ENCODE peak calls at places on chromosome 16, in ten cellular contexts. K is sigmoid colon, G is transverse colon, T is tibial nerve, L is ovary, C is suprapubic skin, B is stomach, H is SK-N-SH, S is A549, M is esophagus muscularis mucosa. N is an unnamed sample.

GRCh38 chr16:13168091-13168572 is 266.7 kb downstream of the SHISA9 start:
- DNase-seq in K (no peak), G (no peak), T (no peak), L (no peak), C (no peak), B (no peak), H (peak), S (no peak), M (no peak), N (no peak)

GRCh38 chr16:68528686-68529379 is 10.3 kb upstream of the ZFP90 start:
- DNase-seq in K (peak), G (peak), T (peak), L (peak), C (peak), B (peak), H (peak), S (peak), M (peak), N (peak)

GRCh38 chr16:84985079-84986065 is 26.0 kb downstream of the ZDHHC7 start:
- DNase-seq in K (no peak), G (no peak), T (no peak), L (no peak), C (no peak), B (no peak), H (no peak), S (no peak), M (no peak), N (no peak)

GRCh38 chr16:17407321-17407720 is 63.4 kb downstream of the XYLT1 start:
- DNase-seq in K (no peak), G (no peak), T (no peak), L (no peak), C (no peak), B (no peak), H (no peak), S (no peak), M (no peak), N (no peak)

GRCh38 chr16:3021449-3022207 is 1.5 kb downstream of the TNFRSF12A start:
- DNase-seq in K (peak), G (peak), T (peak), L (peak), C (peak), B (peak), H (peak), S (peak), M (no peak), N (peak)

GRCh38 chr16:70713781-70714180 is 27.9 kb upstream of the MTSS2 start:
- DNase-seq in K (no peak), G (no peak), T (no peak), L (no peak), C (no peak), B (no peak), H (peak), S (no peak), M (no peak), N (no peak)

GRCh38 chr16:14289692-14290340 is 218.7 kb downstream of the MRTFB start:
- DNase-seq in K (no peak), G (no peak), T (no peak), L (no peak), C (no peak), B (peak), H (peak), S (peak), M (no peak), N (no peak)

GRCh38 chr16:30112197-30113030 is 923 bp downstream of the GDPD3 start:
- DNase-seq in K (peak), G (peak), T (no peak), L (peak), C (peak), B (peak), H (peak), S (peak), M (no peak), N (peak)

GRCh38 chr16:75083826-75084225 is 32.8 kb downstream of the LDHD start:
- DNase-seq in K (no peak), G (no peak), T (no peak), L (no peak), C (no peak), B (peak), H (no peak), S (no peak), M (no peak), N (no peak)

GRCh38 chr16:12517310-12517694 is 286.4 kb downstream of the CPPED1 start:
- DNase-seq in K (no peak), G (no peak), T (no peak), L (no peak), C (no peak), B (no peak), H (no peak), S (no peak), M (no peak), N (no peak)

GRCh38 chr16:30527635-30528178 is 1.3 kb upstream of the ZNF768 start:
- DNase-seq in K (no peak), G (peak), T (no peak), L (no peak), C (peak), B (peak), H (no peak), S (no peak), M (no peak), N (no peak)

GRCh38 chr16:87638736-87639135 is 36.4 kb downstream of the JPH3 start:
- DNase-seq in K (no peak), G (no peak), T (no peak), L (no peak), C (no peak), B (no peak), H (no peak), S (no peak), M (no peak), N (no peak)

GRCh38 chr16:26709175-26709574 is 357.6 kb upstream of the C16orf82 start:
- DNase-seq in K (no peak), G (no peak), T (no peak), L (no peak), C (no peak), B (no peak), H (peak), S (no peak), M (no peak), N (no peak)

GRCh38 chr16:89921699-89922476 is 1.3 kb upstream of the TUBB3 start:
- DNase-seq in K (peak), G (peak), T (no peak), L (peak), C (peak), B (peak), H (peak), S (peak), M (no peak), N (peak)

GRCh38 chr16:83964684-83965443 is 3.2 kb upstream of the NECAB2 start:
- DNase-seq in K (no peak), G (no peak), T (no peak), L (no peak), C (no peak), B (no peak), H (no peak), S (no peak), M (no peak), N (peak)

GRCh38 chr16:27217256-27217655 is 13.9 kb downstream of the KDM8 start:
- DNase-seq in K (no peak), G (no peak), T (no peak), L (no peak), C (no peak), B (no peak), H (peak), S (peak), M (no peak), N (no peak)

GRCh38 chr16:30526137-30526822 is at the start of gene ZNF768:
- DNase-seq in K (peak), G (peak), T (no peak), L (peak), C (peak), B (no peak), H (peak), S (peak), M (no peak), N (no peak)

GRCh38 chr16:58020628-58021521 is 4.7 kb upstream of the MMP15 start:
- DNase-seq in K (no peak), G (peak), T (peak), L (peak), C (no peak), B (peak), H (peak), S (peak), M (no peak), N (no peak)

GRCh38 chr16:56191807-56192643 is 736 bp downstream of the GNAO1 start:
- DNase-seq in K (no peak), G (no peak), T (no peak), L (peak), C (no peak), B (no peak), H (peak), S (no peak), M (no peak), N (no peak)

DNA sequence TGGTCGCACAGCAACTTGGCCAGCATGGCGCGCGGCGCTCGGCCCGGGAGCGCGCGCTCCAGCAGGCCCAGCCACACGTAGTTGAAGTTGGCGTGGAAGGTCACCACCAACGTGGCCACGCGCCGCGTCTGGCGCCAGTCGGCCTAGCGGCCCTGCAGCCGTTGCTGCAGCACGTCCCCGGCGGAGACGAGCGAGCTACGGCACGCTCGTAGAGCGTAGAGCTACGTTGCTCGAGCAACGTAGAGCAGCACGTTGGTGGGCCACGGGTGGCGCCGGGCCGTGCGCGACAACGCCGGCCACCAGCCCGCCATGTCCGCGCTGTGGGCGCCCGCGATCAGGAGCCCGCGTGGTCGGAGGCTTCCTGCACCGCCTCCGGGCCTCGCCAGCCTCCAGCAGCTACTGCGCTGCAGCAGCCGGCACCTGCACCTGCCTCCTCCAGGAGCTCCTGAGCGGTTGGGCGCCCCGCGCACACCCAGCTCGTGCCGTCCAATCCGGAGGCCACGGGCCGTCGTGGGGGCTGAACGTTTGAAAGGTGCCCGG is 13.4 kb upstream of the SULT1A1 start:
- DNase-seq in K (no peak), G (peak), T (no peak), L (peak), C (no peak), B (peak), H (no peak), S (no peak), M (no peak), N (peak)
- H3K4me3 ChIP-seq in K (peak), G (peak), T (peak), L (peak), C (peak), B (peak), H (no peak), S (peak), M (peak), N (peak)

GRCh38 chr16:62963846-62964245 is 927.6 kb upstream of the CDH8 start:
- DNase-seq in K (no peak), G (no peak), T (no peak), L (no peak), C (no peak), B (no peak), H (peak), S (no peak), M (no peak), N (no peak)

GRCh38 chr16:62966626-62967025 is 930.4 kb upstream of the CDH8 start:
- DNase-seq in K (no peak), G (no peak), T (no peak), L (no peak), C (no peak), B (no peak), H (no peak), S (no peak), M (no peak), N (no peak)

GRCh38 chr16:62967606-62968005 is 931.4 kb upstream of the CDH8 start:
- DNase-seq in K (no peak), G (no peak), T (no peak), L (no peak), C (no peak), B (no peak), H (no peak), S (no peak), M (no peak), N (no peak)

DNA sequence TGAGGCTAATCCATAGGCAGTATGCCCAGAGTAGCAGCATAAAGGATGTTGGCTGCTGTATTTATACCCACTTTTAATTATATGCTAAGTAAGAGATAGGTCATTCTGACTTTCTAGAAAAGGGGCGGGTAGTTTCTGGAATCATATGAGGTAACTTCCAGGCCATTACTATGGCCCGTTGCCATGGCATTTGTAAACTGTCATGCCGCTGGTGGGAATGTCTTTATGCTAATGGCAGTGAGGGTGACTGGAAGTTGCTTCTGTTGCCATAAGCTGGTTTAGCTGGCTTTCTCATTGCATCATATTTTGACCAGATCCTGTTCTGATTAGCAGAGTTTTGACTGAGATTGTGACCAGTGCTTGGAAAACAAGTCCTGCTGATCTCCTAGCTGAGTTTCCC is 929.6 kb upstream of the CDH8 start:
- DNase-seq in K (no peak), G (no peak), T (no peak), L (no peak), C (no peak), B (no peak), H (no peak), S (no peak), M (no peak), N (no peak)
- TF ChIP-seq EP300 in K (no peak), G (no peak), T (no peak), L (no peak), C (no peak), B (no peak), H (no peak), S (no peak), M (no peak), N (no peak)

GRCh38 chr16:54932737-54933254 is 2.1 kb downstream of the IRX5 start:
- DNase-seq in K (no peak), G (no peak), T (no peak), L (no peak), C (no peak), B (no peak), H (no peak), S (no peak), M (no peak), N (no peak)

GRCh38 chr16:54930034-54930938 is at the start of gene IRX5:
- DNase-seq in K (peak), G (peak), T (peak), L (peak), C (peak), B (peak), H (peak), S (peak), M (peak), N (peak)

GRCh38 chr16:54931041-54931756 is 534 bp downstream of the IRX5 start:
- DNase-seq in K (no peak), G (no peak), T (no peak), L (peak), C (peak), B (no peak), H (peak), S (peak), M (peak), N (peak)

GRCh38 chr16:54933281-54934150 is 2.9 kb downstream of the IRX5 start:
- DNase-seq in K (no peak), G (no peak), T (no peak), L (no peak), C (no peak), B (no peak), H (no peak), S (no peak), M (no peak), N (no peak)

GRCh38 chr16:54931757-54932660 is 1.3 kb downstream of the IRX5 start:
- DNase-seq in K (no peak), G (no peak), T (no peak), L (no peak), C (no peak), B (no peak), H (peak), S (no peak), M (peak), N (peak)
- H3K4me3 ChIP-seq in K (no peak), G (no peak), T (peak), L (peak), C (peak), B (peak), H (peak), S (peak), M (peak), N (peak)

GRCh38 chr16:78553268-78554044 is 454.0 kb downstream of the WWOX start:
- DNase-seq in K (no peak), G (no peak), T (no peak), L (no peak), C (no peak), B (no peak), H (no peak), S (no peak), M (no peak), N (no peak)
- TF ChIP-seq EP300 in K (no peak), G (no peak), T (no peak), L (no peak), C (no peak), B (no peak), H (no peak), S (no peak), M (no peak), N (no peak)

DNA sequence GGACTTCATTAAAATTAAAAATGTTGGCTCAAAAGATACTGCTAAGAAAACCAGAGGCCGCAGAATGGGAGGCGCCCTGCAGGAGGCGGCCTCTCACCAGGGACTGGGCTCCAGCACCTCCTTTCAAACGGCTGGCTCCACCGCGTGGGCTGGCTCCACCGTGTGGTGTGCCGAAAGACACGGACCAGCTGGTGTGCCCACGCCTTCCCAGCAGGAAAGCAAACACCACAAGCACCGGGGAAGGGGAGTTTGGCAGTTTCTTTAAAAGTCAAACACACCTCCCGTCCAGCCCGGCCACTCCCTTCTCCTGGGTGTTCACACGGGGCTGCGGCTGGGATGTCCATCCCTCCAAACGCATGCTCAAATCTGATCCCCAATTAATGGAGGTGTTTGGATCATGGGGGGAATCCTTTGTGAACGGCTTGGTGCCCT is 13.9 kb downstream of the HAGH start:
- DNase-seq in K (peak), G (peak), T (no peak), L (peak), C (peak), B (peak), H (peak), S (peak), M (peak), N (peak)
- H3K4me3 ChIP-seq in K (no peak), G (no peak), T (no peak), L (no peak), C (no peak), B (no peak), H (no peak), S (no peak), M (no peak), N (no peak)

N was measured in upper lobe of left lung.